ENCODE peak calls at places on chromosomes 16 and 17, in four cellular contexts. Q is GM12891, W is K562, G is GM12878. N is an unnamed sample.

GRCh38 chr17:32281011-32281451 is 15.4 kb downstream of the RHBDL3 start:
- DNase-seq in G (no peak), Q (no peak), W (no peak), N (no peak)

GRCh38 chr17:19904924-19905323 is 37.2 kb upstream of the ULK2 start:
- DNase-seq in Q (no peak), W (no peak), G (no peak), N (no peak)

GRCh38 chr17:16817201-16817600 is 127.2 kb downstream of the CCDC144A start:
- DNase-seq in W (no peak), G (no peak), Q (no peak), N (no peak)

GRCh38 chr16:19123535-19124178 is 9.9 kb downstream of the ITPRIPL2 start:
- DNase-seq in Q (no peak), G (no peak), W (no peak), N (no peak)

GRCh38 chr17:48129981-48130380 is 22.4 kb downstream of the SNX11 start:
- DNase-seq in G (no peak), Q (no peak), W (no peak), N (no peak)

GRCh38 chr17:75723201-75723930 is 2.1 kb downstream of the ITGB4 start:
- DNase-seq in Q (no peak), G (no peak), W (no peak), N (no peak)

GRCh38 chr17:4706121-4706520 is 2.2 kb upstream of the PELP1 start:
- DNase-seq in W (no peak), Q (no peak), G (no peak), N (no peak)

GRCh38 chr16:912684-913613 is 57.8 kb downstream of the LMF1 start:
- DNase-seq in W (no peak), Q (no peak), G (no peak), N (no peak)

GRCh38 chr17:73722163-73722562 is 77.9 kb upstream of the SDK2 start:
- DNase-seq in Q (no peak), W (no peak), G (no peak), N (no peak)

GRCh38 chr16:66081967-66082366 is 284.5 kb upstream of the CDH5 start:
- DNase-seq in Q (no peak), G (no peak), W (no peak), N (no peak)

GRCh38 chr17:34826332-34826731 is 134.9 kb downstream of the CCT6B start:
- DNase-seq in G (no peak), W (peak), Q (no peak), N (no peak)

GRCh38 chr17:32445976-32446375 is 1.7 kb downstream of the PSMD11 start:
- DNase-seq in G (no peak), W (no peak), Q (no peak), N (no peak)

GRCh38 chr17:44069974-44070454 is 521 bp upstream of the G6PC3 start:
- DNase-seq in W (no peak), Q (no peak), G (no peak), N (no peak)

GRCh38 chr17:79702550-79703236 is 28.1 kb upstream of the ENPP7 start:
- DNase-seq in W (no peak), G (no peak), Q (no peak), N (no peak)

GRCh38 chr16:57480127-57480753 is 6.1 kb downstream of the DOK4 start:
- DNase-seq in G (no peak), Q (no peak), W (peak), N (no peak)
- TF ChIP-seq SPI1 in G (no peak), Q (no peak), W (no peak), N (no peak)

DNA sequence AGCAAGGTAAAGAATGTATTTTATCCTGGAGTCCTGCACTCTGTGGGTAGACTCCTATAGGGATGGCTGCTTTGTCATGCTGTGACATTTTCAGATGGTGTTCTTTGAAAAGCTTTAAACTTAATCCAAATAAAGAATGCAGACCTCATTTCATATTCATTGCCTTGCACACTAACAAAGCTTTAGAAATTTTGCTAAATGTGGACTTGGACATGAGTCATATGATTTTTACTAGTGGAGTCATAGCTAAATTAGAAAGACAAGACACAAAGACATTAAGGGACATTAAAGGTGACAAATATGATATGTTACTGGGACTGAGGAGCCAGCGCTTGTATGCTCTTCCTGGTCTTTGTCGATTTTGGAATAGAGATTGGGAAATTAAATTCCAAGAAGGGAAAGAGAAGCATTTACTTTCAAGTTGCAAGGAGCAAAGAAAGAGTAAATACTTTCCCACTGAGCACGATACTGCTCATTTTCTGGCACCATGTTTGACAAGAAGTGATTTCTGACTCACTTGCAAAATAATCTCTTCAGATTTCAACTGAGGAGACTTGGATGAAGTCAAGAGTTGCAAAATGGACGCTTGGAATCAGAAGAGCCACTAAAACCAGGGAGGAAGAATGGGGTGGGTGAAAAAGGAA is 152.9 kb upstream of the MYOCD start:
- DNase-seq in W (no peak), G (no peak), Q (no peak), N (no peak)
- TF ChIP-seq SPI1 in W (no peak), G (no peak), Q (no peak), N (no peak)

GRCh38 chr17:78271419-78272160 is 40.2 kb downstream of the TMEM235 start:
- DNase-seq in W (peak), Q (no peak), G (no peak), N (no peak)

GRCh38 chr17:78269893-78270490 is 38.6 kb downstream of the TMEM235 start:
- DNase-seq in W (no peak), G (no peak), Q (no peak), N (no peak)

GRCh38 chr17:78273813-78274212 is 42.4 kb downstream of the TMEM235 start:
- DNase-seq in G (no peak), Q (no peak), W (no peak), N (no peak)

GRCh38 chr17:78272914-78273258 is 41.5 kb downstream of the TMEM235 start:
- DNase-seq in Q (no peak), G (no peak), W (no peak), N (no peak)

GRCh38 chr17:78272181-78272913 is 40.9 kb downstream of the TMEM235 start:
- DNase-seq in Q (no peak), W (peak), G (no peak), N (peak)
- TF ChIP-seq SPI1 in Q (no peak), W (no peak), G (no peak), N (no peak)

DNA sequence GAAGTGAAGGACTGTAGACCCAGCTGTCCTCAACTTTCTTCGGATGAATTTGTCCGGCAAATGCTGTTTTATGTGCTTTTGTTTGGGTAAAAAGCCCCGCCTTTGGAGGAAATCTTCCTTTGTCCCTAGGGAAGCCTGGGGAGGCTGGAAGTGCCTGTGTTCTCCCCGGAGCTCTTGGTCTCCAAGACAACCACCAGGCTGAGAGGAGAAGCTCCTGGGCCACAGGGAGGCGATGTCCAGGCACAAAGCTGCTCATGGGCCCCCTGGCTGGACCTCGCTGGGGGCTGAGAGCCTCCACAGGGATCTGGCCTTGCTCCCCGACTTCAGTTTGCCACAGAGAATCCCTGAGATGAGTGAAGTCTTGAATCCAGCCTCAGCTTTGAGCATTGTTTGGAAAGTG is 293.1 kb upstream of the N4BP1 start:
- DNase-seq in W (no peak), G (no peak), Q (no peak), N (no peak)
- TF ChIP-seq SPI1 in W (no peak), G (no peak), Q (no peak), N (no peak)

GRCh38 chr16:9364721-9365693 is 273.6 kb downstream of the HAPSTR1 start:
- DNase-seq in W (no peak), G (no peak), Q (no peak), N (no peak)
- TF ChIP-seq SPI1 in W (no peak), G (no peak), Q (no peak), N (no peak)